ENCODE peak calls at places on chromosomes 16 and 17, in four cellular contexts. Z is sigmoid colon, L is stomach, X is K562. P is an unnamed sample.

GRCh38 chr17:68868708-68869107 is 86.5 kb downstream of the ABCA8 start:
- DNase-seq in Z (no peak), L (no peak), X (no peak), P (no peak)

GRCh38 chr16:19991614-19992013 is 82.1 kb downstream of the GPR139 start:
- DNase-seq in Z (no peak), L (no peak), X (peak; percentile 3), P (no peak)

GRCh38 chr17:17514361-17514992 is 18.3 kb upstream of the RASD1 start:
- DNase-seq in Z (no peak), L (no peak), X (no peak), P (no peak)

GRCh38 chr17:2312736-2313135 is 9.0 kb downstream of the SRR start:
- DNase-seq in Z (no peak), L (no peak), X (no peak), P (no peak)

GRCh38 chr17:32124985-32125847 is 17.1 kb upstream of the RHOT1 start:
- DNase-seq in Z (no peak), L (peak; percentile 70), X (no peak), P (no peak)

GRCh38 chr16:54286330-54287017 is at the start of gene IRX3:
- DNase-seq in Z (no peak), L (peak; percentile 88), X (no peak), P (peak; percentile 13)

GRCh38 chr16:11836653-11837244 is 14.6 kb downstream of the RSL1D1 start:
- DNase-seq in Z (no peak), L (no peak), X (no peak), P (no peak)

GRCh38 chr17:6729531-6729930 is 16.4 kb upstream of the SLC13A5 start:
- DNase-seq in Z (no peak), L (no peak), X (no peak), P (no peak)

GRCh38 chr17:47969975-47970724 is 763 bp upstream of the CDK5RAP3 start:
- DNase-seq in Z (no peak), L (no peak), X (peak; percentile 25), P (no peak)

GRCh38 chr16:68366062-68366461 is 55.2 kb downstream of the PRMT7 start:
- DNase-seq in Z (no peak), L (no peak), X (no peak), P (no peak)

GRCh38 chr16:50547944-50548658 is at the start of gene NKD1:
- DNase-seq in Z (peak; percentile 86), L (peak; percentile 79), X (peak; percentile 65), P (peak; percentile 74)
- TF ChIP-seq POLR2AphosphoS5 in Z (peak; percentile 86), L (no peak), X (no peak), P (peak; percentile 26)

DNA sequence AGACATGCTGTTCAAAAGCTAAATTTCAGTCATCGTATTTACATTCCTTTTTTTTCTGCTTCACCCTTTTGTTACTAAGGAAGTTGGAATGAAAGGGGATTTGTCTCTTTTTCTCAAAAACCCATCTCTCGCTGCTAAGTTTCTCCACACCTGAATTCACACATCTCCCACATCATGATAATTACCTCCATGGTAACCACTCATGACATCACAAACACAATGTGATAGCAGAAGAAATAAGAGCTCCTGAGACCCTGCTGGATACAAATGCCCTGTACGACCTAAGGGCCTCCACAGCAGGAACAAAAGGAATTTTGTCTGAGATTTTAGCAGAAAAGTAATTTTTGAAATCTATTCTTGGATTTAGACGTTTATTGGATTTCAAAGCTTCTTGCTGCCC is 82.6 kb upstream of the GNAO1 start:
- DNase-seq in Z (no peak), L (no peak), X (no peak), P (no peak)
- TF ChIP-seq EP300 in Z (no peak), L (no peak), X (no peak), P (no peak)

GRCh38 chr17:42928714-42929496 is 28.3 kb downstream of the G6PC1 start:
- DNase-seq in Z (peak; percentile 69), L (peak; percentile 36), X (peak; percentile 95), P (peak; percentile 18)
- H3K27ac ChIP-seq in Z (peak overlapping the region; percentile 80), L (peak overlapping the region; percentile 87), X (peak overlapping the region; percentile 99), P (peak overlapping the region; percentile 66)

GRCh38 chr17:74512624-74513084 is 18.6 kb downstream of the CD300LB start:
- DNase-seq in Z (no peak), L (peak; percentile 25), X (no peak), P (no peak)
- TF ChIP-seq POLR2AphosphoS5 in Z (no peak), L (no peak), X (no peak), P (no peak)

GRCh38 chr16:27906883-27907282 is 156.6 kb downstream of the GSG1L start:
- DNase-seq in Z (no peak), L (no peak), X (no peak), P (no peak)

GRCh38 chr16:27911486-27911885 is 152.0 kb downstream of the GSG1L start:
- DNase-seq in Z (no peak), L (no peak), X (no peak), P (no peak)
- TF ChIP-seq EP300 in Z (no peak), L (no peak), X (no peak), P (no peak)